ENCODE peak calls at places on chromosomes 2 and 18, in five cellular contexts. One of them, this sample, is unnamed.

GRCh38 chr2:72080286-72081145 is 67.1 kb downstream of the CYP26B1 start:
- DNase-seq in H1: no peak
- DNase-seq in H9: no peak
- DNase-seq in mesenchymal stem cell: no peak
- DNase-seq in neuronal stem cell: no peak
- DNase-seq in this sample: no peak

GRCh38 chr18:58867281-58867961 is 2.7 kb downstream of the ZNF532 start:
- DNase-seq in H9: peak
- DNase-seq in mesenchymal stem cell: no peak
- DNase-seq in H1: peak
- DNase-seq in neuronal stem cell: no peak
- DNase-seq in this sample: no peak

GRCh38 chr18:54119524-54120019 is 104.9 kb downstream of the MBD2 start:
- DNase-seq in H9: peak
- DNase-seq in mesenchymal stem cell: peak
- DNase-seq in H1: peak
- DNase-seq in neuronal stem cell: peak
- DNase-seq in this sample: peak

GRCh38 chr2:191031256-191031655 is 17.3 kb upstream of the STAT1 start:
- DNase-seq in mesenchymal stem cell: no peak
- DNase-seq in neuronal stem cell: no peak
- DNase-seq in H9: no peak
- DNase-seq in H1: no peak
- DNase-seq in this sample: no peak

GRCh38 chr2:219571311-219572236 is at the start of gene OBSL1:
- DNase-seq in mesenchymal stem cell: peak
- DNase-seq in H1: peak
- DNase-seq in H9: peak
- DNase-seq in neuronal stem cell: peak
- DNase-seq in this sample: peak

GRCh38 chr2:235070063-235070706 is 118.4 kb downstream of the SH3BP4 start:
- DNase-seq in H1: no peak
- DNase-seq in neuronal stem cell: no peak
- DNase-seq in mesenchymal stem cell: no peak
- DNase-seq in H9: peak
- DNase-seq in this sample: no peak

GRCh38 chr2:62423235-62423634 is 82.8 kb downstream of the TMEM17 start:
- DNase-seq in H9: peak
- DNase-seq in mesenchymal stem cell: peak
- DNase-seq in neuronal stem cell: no peak
- DNase-seq in H1: no peak
- DNase-seq in this sample: no peak

GRCh38 chr2:176677746-176678145 is 408.5 kb downstream of the MTX2 start:
- DNase-seq in neuronal stem cell: no peak
- DNase-seq in H1: no peak
- DNase-seq in mesenchymal stem cell: no peak
- DNase-seq in H9: no peak
- DNase-seq in this sample: no peak

GRCh38 chr2:88754585-88755305 is 63.3 kb downstream of the RPIA start:
- DNase-seq in mesenchymal stem cell: no peak
- DNase-seq in H1: no peak
- DNase-seq in H9: no peak
- DNase-seq in neuronal stem cell: no peak
- DNase-seq in this sample: no peak

GRCh38 chr2:231391981-231392380 is 3.5 kb upstream of the B3GNT7 start:
- DNase-seq in neuronal stem cell: no peak
- DNase-seq in mesenchymal stem cell: no peak
- DNase-seq in H9: no peak
- DNase-seq in H1: no peak
- DNase-seq in this sample: no peak

GRCh38 chr2:111676423-111676822 is 207.6 kb downstream of the ANAPC1 start:
- DNase-seq in neuronal stem cell: no peak
- DNase-seq in mesenchymal stem cell: peak
- DNase-seq in H1: no peak
- DNase-seq in H9: no peak
- DNase-seq in this sample: no peak

GRCh38 chr2:15672961-15673918 is 81.6 kb downstream of the DDX1 start:
- DNase-seq in H9: no peak
- DNase-seq in neuronal stem cell: no peak
- DNase-seq in H1: no peak
- DNase-seq in mesenchymal stem cell: peak
- DNase-seq in this sample: no peak

GRCh38 chr2:42047488-42048317 is at the start of gene PKDCC:
- DNase-seq in H1: peak
- DNase-seq in H9: peak
- DNase-seq in mesenchymal stem cell: peak
- DNase-seq in neuronal stem cell: peak
- DNase-seq in this sample: peak

GRCh38 chr2:75021672-75022071 is 63.2 kb downstream of the POLE4 start:
- DNase-seq in H9: no peak
- DNase-seq in neuronal stem cell: no peak
- DNase-seq in mesenchymal stem cell: peak
- DNase-seq in H1: no peak
- DNase-seq in this sample: peak

GRCh38 chr2:217980591-217980990 is 22.2 kb downstream of the TNS1 start:
- DNase-seq in mesenchymal stem cell: no peak
- DNase-seq in H1: no peak
- DNase-seq in H9: no peak
- DNase-seq in neuronal stem cell: no peak
- DNase-seq in this sample: no peak

GRCh38 chr18:56873441-56874140 is 222.4 kb downstream of the WDR7 start:
- DNase-seq in H1: no peak
- DNase-seq in mesenchymal stem cell: no peak
- DNase-seq in H9: peak
- DNase-seq in neuronal stem cell: peak
- DNase-seq in this sample: no peak

GRCh38 chr2:43942001-43942400 is 53.8 kb downstream of the LRPPRC start:
- DNase-seq in mesenchymal stem cell: no peak
- DNase-seq in H9: no peak
- DNase-seq in neuronal stem cell: no peak
- DNase-seq in H1: no peak
- DNase-seq in this sample: no peak

GRCh38 chr2:8821276-8822217 is 15.9 kb downstream of the KIDINS220 start:
- DNase-seq in mesenchymal stem cell: peak
- DNase-seq in H9: no peak
- DNase-seq in neuronal stem cell: no peak
- DNase-seq in H1: no peak
- DNase-seq in this sample: peak

GRCh38 chr18:76977108-76977621 is 154.8 kb downstream of the ZNF236 start:
- DNase-seq in mesenchymal stem cell: no peak
- DNase-seq in H9: peak
- DNase-seq in H1: peak
- DNase-seq in neuronal stem cell: no peak
- DNase-seq in this sample: no peak

GRCh38 chr2:194539436-194539835 is 1117.6 kb upstream of the SLC39A10 start:
- DNase-seq in H1: no peak
- DNase-seq in H9: peak
- DNase-seq in neuronal stem cell: no peak
- DNase-seq in mesenchymal stem cell: no peak
- DNase-seq in this sample: no peak

GRCh38 chr2:68157002-68157401 is 686 bp upstream of the PNO1 start:
- DNase-seq in H9: no peak
- DNase-seq in mesenchymal stem cell: no peak
- DNase-seq in H1: no peak
- DNase-seq in neuronal stem cell: no peak
- DNase-seq in this sample: no peak

GRCh38 chr2:236706803-236707202 is 137.2 kb downstream of the ACKR3 start:
- DNase-seq in H1: no peak
- DNase-seq in mesenchymal stem cell: no peak
- DNase-seq in H9: no peak
- DNase-seq in neuronal stem cell: no peak
- DNase-seq in this sample: no peak
- H3K4me2 ChIP-seq in H1: no peak
- H3K4me2 ChIP-seq in mesenchymal stem cell: no peak
- H3K4me2 ChIP-seq in H9: no peak
- H3K4me2 ChIP-seq in neuronal stem cell: no peak
- H3K4me2 ChIP-seq in this sample: no peak

DNA sequence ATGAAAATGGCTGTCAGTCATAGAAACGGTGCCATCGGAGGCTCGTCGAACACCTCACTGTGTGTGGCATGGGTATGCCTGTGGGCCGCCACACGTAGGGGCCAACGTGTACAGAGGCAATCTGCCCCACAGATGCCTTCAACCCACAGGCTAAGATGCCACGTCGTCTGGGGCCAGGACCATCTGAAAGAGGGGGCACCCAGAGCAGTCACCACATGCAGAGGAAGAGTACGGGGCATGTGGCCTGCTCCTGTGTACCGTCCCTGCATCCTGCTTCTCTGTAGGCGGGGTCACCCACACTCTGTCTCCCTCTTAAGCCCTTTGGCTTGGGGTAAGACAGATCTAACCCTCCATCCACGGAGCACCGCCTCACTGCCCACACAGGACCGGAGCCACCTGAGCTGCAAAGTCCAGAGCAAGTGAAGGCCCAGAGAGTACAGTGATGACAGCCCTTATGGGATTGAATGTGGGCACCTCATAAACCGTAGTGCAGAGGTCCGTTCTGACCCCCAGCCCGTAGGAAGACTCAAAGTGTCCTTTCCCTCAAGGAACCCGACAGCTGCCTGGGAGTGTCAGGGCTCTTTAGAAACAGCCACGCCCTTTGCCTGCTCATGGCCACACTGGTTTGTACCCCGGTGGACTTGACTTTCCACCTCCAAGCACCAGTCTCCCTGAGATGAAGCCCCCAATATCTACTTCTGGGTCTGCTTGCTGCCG is 66.2 kb downstream of the TWIST2 start:
- DNase-seq in H9: no peak
- DNase-seq in neuronal stem cell: no peak
- DNase-seq in mesenchymal stem cell: no peak
- DNase-seq in H1: no peak
- DNase-seq in this sample: no peak
- H2BK12ac ChIP-seq in H9: no peak
- H2BK12ac ChIP-seq in neuronal stem cell: no peak
- H2BK12ac ChIP-seq in mesenchymal stem cell: no peak
- H2BK12ac ChIP-seq in H1: no peak
- H2BK12ac ChIP-seq in this sample: no peak

GRCh38 chr2:64275174-64275466 is 130.9 kb upstream of the PELI1 start:
- DNase-seq in mesenchymal stem cell: no peak
- DNase-seq in H1: no peak
- DNase-seq in neuronal stem cell: no peak
- DNase-seq in H9: no peak
- DNase-seq in this sample: no peak

GRCh38 chr2:64277101-64277849 is 133.1 kb upstream of the PELI1 start:
- DNase-seq in H9: peak
- DNase-seq in neuronal stem cell: no peak
- DNase-seq in H1: no peak
- DNase-seq in mesenchymal stem cell: peak
- DNase-seq in this sample: peak

GRCh38 chr2:64276417-64277095 is 132.3 kb upstream of the PELI1 start:
- DNase-seq in mesenchymal stem cell: no peak
- DNase-seq in H9: peak
- DNase-seq in H1: peak
- DNase-seq in neuronal stem cell: no peak
- DNase-seq in this sample: peak

GRCh38 chr2:64273524-64274398 is 129.5 kb upstream of the PELI1 start:
- DNase-seq in neuronal stem cell: no peak
- DNase-seq in mesenchymal stem cell: peak
- DNase-seq in H1: no peak
- DNase-seq in H9: no peak
- DNase-seq in this sample: peak

GRCh38 chr2:64274399-64275173 is 130.4 kb upstream of the PELI1 start:
- DNase-seq in neuronal stem cell: no peak
- DNase-seq in mesenchymal stem cell: no peak
- DNase-seq in H9: no peak
- DNase-seq in H1: no peak
- DNase-seq in this sample: no peak
- H3K4me2 ChIP-seq in neuronal stem cell: no peak
- H3K4me2 ChIP-seq in mesenchymal stem cell: no peak
- H3K4me2 ChIP-seq in H9: no peak
- H3K4me2 ChIP-seq in H1: peak
- H3K4me2 ChIP-seq in this sample: peak

GRCh38 chr18:60654298-60654697 is 281.7 kb upstream of the MC4R start:
- DNase-seq in H1: no peak
- DNase-seq in mesenchymal stem cell: no peak
- DNase-seq in H9: no peak
- DNase-seq in neuronal stem cell: no peak
- DNase-seq in this sample: no peak

GRCh38 chr18:60649107-60649506 is 276.5 kb upstream of the MC4R start:
- DNase-seq in neuronal stem cell: no peak
- DNase-seq in H9: no peak
- DNase-seq in mesenchymal stem cell: no peak
- DNase-seq in H1: no peak
- DNase-seq in this sample: no peak

DNA sequence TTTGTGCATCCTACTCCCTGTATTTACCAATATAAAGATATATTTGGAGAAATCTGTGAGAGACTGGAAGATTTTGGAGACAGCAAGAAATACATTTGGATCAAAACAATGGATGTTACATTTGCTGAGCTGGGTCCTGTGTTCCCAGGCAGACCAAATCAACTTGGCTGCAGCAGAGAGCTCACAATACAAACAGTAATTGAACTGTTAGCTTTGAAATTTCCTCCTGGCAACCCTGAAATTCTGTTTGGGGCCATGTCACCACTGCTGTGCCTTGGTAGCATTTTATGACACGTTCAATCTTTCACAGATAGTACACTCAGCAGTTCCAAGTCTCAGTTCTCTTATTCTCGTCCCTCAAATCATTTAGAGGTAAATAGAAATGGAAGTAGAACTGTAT is 277.2 kb upstream of the MC4R start:
- DNase-seq in mesenchymal stem cell: no peak
- DNase-seq in H9: no peak
- DNase-seq in H1: no peak
- DNase-seq in neuronal stem cell: no peak
- DNase-seq in this sample: no peak
- H2BK12ac ChIP-seq in mesenchymal stem cell: no peak
- H2BK12ac ChIP-seq in H9: no peak
- H2BK12ac ChIP-seq in H1: no peak
- H2BK12ac ChIP-seq in neuronal stem cell: no peak
- H2BK12ac ChIP-seq in this sample: no peak

This sample was measured in trophoblast cell.